ENCODE peak calls at places on chromosomes 5 and 9, in seven cellular contexts. N is HepG2, U is BE2C, R is GM12865, H is GM12864, E is fibroblast of villous mesenchyme, Q is neural progenitor cell. M is an unnamed sample.
A peak's percentile ranks its signal among the peaks of the same experiment; 100 is the strongest.

GRCh38 chr5:8081179-8081578 is 212.2 kb downstream of the MTRR start:
- DNase-seq in R (no peak), E (no peak), N (no peak), U (no peak), H (no peak), Q (no peak), M (no peak)

GRCh38 chr5:141488591-141489478 is at the start of gene PCDHGC5:
- DNase-seq in R (no peak), H (no peak), Q (no peak), N (no peak), E (peak; percentile 52), U (no peak), M (peak; percentile 88)

GRCh38 chr5:146425023-146425422 is 22.1 kb upstream of the TCERG1 start:
- DNase-seq in U (no peak), N (no peak), Q (peak; percentile 27), R (no peak), E (no peak), H (no peak), M (no peak)

GRCh38 chr5:112208699-112209615 is 210.1 kb downstream of the EPB41L4A start:
- DNase-seq in U (no peak), H (no peak), Q (no peak), E (no peak), N (no peak), R (no peak), M (no peak)

GRCh38 chr5:139912804-139913203 is 117.2 kb downstream of the PSD2 start:
- DNase-seq in H (no peak), U (peak; percentile 61), E (no peak), Q (no peak), N (no peak), R (no peak), M (no peak)

GRCh38 chr9:101381833-101382342 is 2.9 kb downstream of the BAAT start:
- DNase-seq in R (no peak), U (no peak), E (no peak), Q (no peak), N (no peak), H (no peak), M (no peak)

GRCh38 chr5:179679014-179679674 is 1.7 kb downstream of the CBY3 start:
- DNase-seq in Q (peak; percentile 72), N (no peak), H (peak; percentile 57), R (peak; percentile 96), U (peak; percentile 18), E (peak; percentile 72), M (peak; percentile 68)

GRCh38 chr9:30078195-30078594 is 2306.2 kb upstream of the ACO1 start:
- DNase-seq in E (no peak), R (peak; percentile 5), N (no peak), Q (no peak), H (no peak), U (no peak), M (no peak)

GRCh38 chr5:40779561-40779960 is 18.6 kb downstream of the PRKAA1 start:
- DNase-seq in Q (no peak), H (no peak), N (no peak), R (no peak), U (no peak), E (no peak), M (no peak)

GRCh38 chr9:114855488-114855887 is 49.6 kb upstream of the TNFSF15 start:
- DNase-seq in H (no peak), E (no peak), U (no peak), R (no peak), N (no peak), Q (no peak), M (peak; percentile 24)

GRCh38 chr5:39369123-39369815 is 5.0 kb upstream of the C9 start:
- DNase-seq in E (no peak), Q (no peak), R (no peak), U (no peak), H (no peak), N (no peak), M (no peak)

DNA sequence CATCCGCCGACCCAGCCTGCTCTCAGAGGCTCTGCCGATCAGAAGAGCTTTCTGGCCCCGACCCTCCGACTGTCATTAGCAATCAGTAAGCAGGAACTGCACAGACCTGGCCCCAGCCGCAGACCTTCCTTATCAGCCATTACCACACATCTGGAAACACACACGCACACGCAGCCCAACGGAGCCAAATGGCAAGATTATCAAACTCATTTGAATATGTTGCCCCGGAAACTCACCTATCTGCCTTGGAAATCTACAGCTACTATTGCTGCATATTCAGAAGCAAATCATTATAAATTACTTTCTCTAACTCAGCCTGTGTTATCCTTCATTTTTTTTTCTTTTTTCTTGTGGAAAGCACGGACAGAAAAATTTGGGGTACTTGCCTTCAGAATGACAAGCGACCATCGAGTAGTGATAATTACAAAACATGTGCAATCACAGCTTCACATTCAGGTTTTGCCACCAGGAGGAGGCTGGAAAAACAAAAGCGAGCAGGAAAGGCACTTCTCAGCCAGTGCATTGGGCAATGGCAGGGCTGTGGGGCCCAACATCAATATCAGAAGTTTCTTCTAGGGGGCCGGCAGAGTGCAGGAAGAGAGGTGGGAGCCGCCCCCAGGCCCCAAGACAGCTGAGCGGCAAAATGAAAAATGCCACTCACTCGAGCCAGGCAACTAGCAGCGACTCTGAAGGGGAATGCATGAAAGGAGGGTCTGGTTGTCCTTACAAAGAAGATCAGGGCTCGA is 122.3 kb downstream of the VAV2 start:
- DNase-seq in Q (no peak), H (no peak), N (no peak), U (peak; percentile 94), E (peak; percentile 76), R (no peak), M (no peak)
- TF ChIP-seq CTCF in Q (no peak), H (no peak), N (no peak), U (peak; percentile 50), E (peak; percentile 20), R (no peak), M (no peak)

GRCh38 chr9:96176901-96177718 is 124.9 kb downstream of the HSD17B3 start:
- DNase-seq in E (no peak), R (no peak), U (no peak), N (no peak), H (no peak), Q (peak; percentile 52), M (peak; percentile 48)
- H3K4me3 ChIP-seq in E (no peak overlapping the region), R (no peak overlapping the region), U (no peak overlapping the region), N (no peak overlapping the region), H (no peak overlapping the region), Q (no peak overlapping the region), M (no peak overlapping the region)

GRCh38 chr5:84403773-84404172 is 19.1 kb upstream of the EDIL3 start:
- DNase-seq in U (no peak), Q (no peak), R (no peak), H (no peak), E (peak; percentile 21), N (no peak), M (peak; percentile 65)
- TF ChIP-seq CTCF in U (no peak), Q (no peak), R (no peak), H (no peak), E (no peak), N (no peak), M (no peak)

DNA sequence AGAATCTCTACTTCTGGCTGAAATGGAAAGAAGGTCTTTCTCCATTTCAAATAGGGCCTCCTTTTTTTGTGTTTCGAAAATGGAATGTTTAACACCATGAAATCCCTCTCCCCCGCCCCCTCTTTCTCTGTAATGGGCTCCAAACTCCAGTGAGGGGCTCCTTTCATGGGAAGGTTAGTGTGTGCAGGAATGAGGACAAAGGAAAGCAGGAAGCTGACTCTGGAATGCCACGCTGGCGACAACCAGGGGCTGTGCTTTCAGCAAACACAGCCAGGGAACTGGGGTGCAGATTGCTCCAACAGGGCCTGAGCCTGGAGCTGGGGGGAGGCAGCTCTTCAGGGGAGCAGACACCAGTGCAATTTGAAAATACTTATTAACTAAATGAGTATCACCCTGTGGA is 82.8 kb downstream of the CRB2 start:
- DNase-seq in U (no peak), Q (peak; percentile 92), N (peak; percentile 64), H (no peak), E (no peak), R (no peak), M (no peak)
- H3K4me3 ChIP-seq in U (no peak overlapping the region), Q (peak overlapping the region; percentile 30), N (no peak overlapping the region), H (no peak overlapping the region), E (no peak overlapping the region), R (no peak overlapping the region), M (no peak overlapping the region)

GRCh38 chr9:126916909-126917308 is 2.3 kb downstream of the RALGPS1 start:
- DNase-seq in R (no peak), E (no peak), N (peak; percentile 48), U (no peak), H (no peak), Q (peak; percentile 28), M (no peak)
- TF ChIP-seq CTCF in R (no peak), E (no peak), N (peak; percentile 54), U (peak; percentile 40), H (no peak), Q (peak; percentile 33), M (no peak)

DNA sequence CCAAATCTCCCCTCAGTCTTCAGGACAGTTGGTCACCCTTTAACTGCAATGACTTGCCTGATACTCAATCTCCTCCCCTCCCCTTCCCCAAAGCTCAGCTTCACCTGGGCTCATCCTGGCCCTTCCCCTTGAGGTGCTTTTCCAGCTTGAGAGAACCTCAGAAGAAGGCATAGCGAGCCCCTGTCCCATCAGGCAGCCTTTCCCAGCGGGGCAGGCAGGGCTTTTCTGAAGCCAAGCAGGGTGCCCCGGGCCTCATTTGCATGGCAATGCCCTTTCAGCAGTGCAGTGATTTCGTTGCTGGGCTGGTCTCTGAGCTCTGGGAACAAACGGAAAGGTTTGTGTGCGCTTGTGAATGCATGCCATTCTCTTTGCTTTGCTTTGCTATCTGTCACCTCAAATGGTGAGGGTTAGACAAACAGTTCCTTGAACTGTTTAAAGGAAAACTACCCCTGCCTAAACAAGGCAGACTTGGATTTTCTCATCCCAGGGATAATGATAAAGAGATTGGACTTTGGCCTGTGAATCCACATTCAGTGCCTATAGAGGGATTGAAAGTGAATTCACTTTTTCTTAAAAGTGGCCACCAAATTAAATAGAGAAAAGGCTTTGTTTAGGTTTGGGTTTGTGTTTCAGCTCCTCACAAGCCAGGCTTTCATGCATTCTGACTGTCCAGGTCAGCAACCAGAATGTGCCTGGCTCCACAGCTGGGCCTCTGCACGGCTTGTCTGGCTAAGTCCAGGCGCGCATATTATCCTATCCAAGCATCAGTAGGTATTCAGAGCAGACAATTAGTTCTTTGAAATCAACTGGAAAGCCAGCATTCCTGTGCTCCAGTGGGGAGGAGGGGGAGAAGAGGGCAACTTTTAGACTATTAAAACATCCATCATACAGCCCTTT is 165.3 kb downstream of the ZNF608 start:
- DNase-seq in N (peak; percentile 98), H (no peak), R (no peak), E (no peak), Q (peak; percentile 91), U (peak; percentile 43), M (peak; percentile 29)
- H3K4me3 ChIP-seq in N (peak overlapping the region; percentile 48), H (no peak overlapping the region), R (no peak overlapping the region), E (no peak overlapping the region), Q (peak overlapping the region; percentile 7), U (no peak overlapping the region), M (no peak overlapping the region)

GRCh38 chr9:70130266-70130665 is 86.6 kb downstream of the MAMDC2 start:
- DNase-seq in U (no peak), Q (no peak), E (no peak), H (no peak), N (no peak), R (no peak), M (no peak)

GRCh38 chr9:70123695-70124094 is 80.0 kb downstream of the MAMDC2 start:
- DNase-seq in H (no peak), N (no peak), Q (no peak), E (no peak), U (no peak), R (no peak), M (no peak)

GRCh38 chr9:70125621-70126020 is 82.0 kb downstream of the MAMDC2 start:
- DNase-seq in Q (no peak), R (no peak), N (no peak), E (no peak), U (no peak), H (no peak), M (no peak)

GRCh38 chr9:70127540-70128416 is 84.1 kb downstream of the MAMDC2 start:
- DNase-seq in E (no peak), H (no peak), R (no peak), N (peak; percentile 65), U (no peak), Q (no peak), M (peak; percentile 35)

GRCh38 chr9:70127036-70127435 is 83.4 kb downstream of the MAMDC2 start:
- DNase-seq in Q (no peak), E (no peak), H (no peak), U (no peak), N (no peak), R (no peak), M (no peak)
- TF ChIP-seq CTCF in Q (no peak), E (no peak), H (no peak), U (no peak), N (no peak), R (no peak), M (no peak)